ENCODE peak calls at places on chromosome 20, in eight cellular contexts. B, W, Y, J, T, H, A and C are unnamed samples.

GRCh38 chr20:20210327-20210726 is 157.6 kb upstream of the INSM1 start:
- DNase-seq in H (no peak), J (no peak), B (no peak), W (peak; percentile 42), Y (no peak), A (no peak), T (no peak), C (no peak)

GRCh38 chr20:56205350-56205749 is 43.2 kb upstream of the MC3R start:
- DNase-seq in A (no peak), Y (no peak), H (no peak), B (no peak), W (no peak), T (no peak), J (no peak), C (no peak)

GRCh38 chr20:33351696-33352095 is 49.6 kb downstream of the CDK5RAP1 start:
- DNase-seq in Y (no peak), H (no peak), B (no peak), J (no peak), W (no peak), T (no peak), A (no peak), C (no peak)

GRCh38 chr20:35226775-35227681 is 538 bp downstream of the MMP24 start:
- DNase-seq in W (peak; percentile 66), A (peak; percentile 61), B (no peak), J (no peak), H (peak; percentile 71), Y (no peak), T (no peak), C (no peak)

GRCh38 chr20:49656304-49656703 is 57.4 kb downstream of the B4GALT5 start:
- DNase-seq in Y (no peak), J (no peak), B (no peak), H (peak; percentile 42), A (no peak), T (no peak), W (no peak), C (no peak)

GRCh38 chr20:47196091-47197081 is 160.1 kb downstream of the ZMYND8 start:
- DNase-seq in J (peak; percentile 79), B (peak; percentile 60), H (peak; percentile 76), A (peak; percentile 87), W (peak; percentile 75), T (peak; percentile 17), Y (peak; percentile 45), C (no peak)

GRCh38 chr20:46232575-46232974 is 75.7 kb downstream of the CDH22 start:
- DNase-seq in T (no peak), Y (no peak), W (no peak), A (no peak), H (no peak), B (no peak), J (no peak), C (no peak)

GRCh38 chr20:24795444-24795843 is 153.6 kb upstream of the CST7 start:
- DNase-seq in A (no peak), Y (no peak), H (no peak), W (no peak), B (no peak), J (no peak), T (no peak), C (no peak)

GRCh38 chr20:53493201-53493908 is 100.3 kb downstream of the ZNF217 start:
- DNase-seq in Y (no peak), H (no peak), W (peak; percentile 31), J (no peak), T (no peak), A (no peak), B (no peak), C (no peak)